ENCODE peak calls at places on chromosomes 12 and 14, in six cellular contexts. N is OCI-LY7, T is neural progenitor cell, M is fibroblast of lung, B is GM23338, E is keratinocyte. X is an unnamed sample. For H3K79me2 and H4K20me1, the result is how much of the 10 kb centered on the place peaks cover.

GRCh38 chr12:75981773-75982564 is 49.6 kb downstream of the PHLDA1 start:
- DNase-seq in B (no peak), T (no peak), E (no peak), N (no peak), M (no peak), X (peak)

GRCh38 chr14:75217508-75218206 is 41.2 kb upstream of the TMED10 start:
- DNase-seq in E (no peak), M (peak), B (no peak), N (no peak), T (no peak), X (peak)

GRCh38 chr12:108643941-108644742 is 10.4 kb upstream of the SELPLG start:
- DNase-seq in B (no peak), M (peak), N (no peak), E (no peak), T (no peak), X (peak)

GRCh38 chr12:55619352-55620138 is 17.1 kb upstream of the OR10P1 start:
- DNase-seq in N (peak), B (peak), M (peak), E (peak), T (peak), X (peak)

GRCh38 chr12:53413485-53414215 is 10.0 kb upstream of the AMHR2 start:
- DNase-seq in B (peak), M (no peak), N (no peak), E (no peak), T (peak), X (no peak)

GRCh38 chr12:78864483-78865296 is at the start of gene SYT1:
- DNase-seq in M (peak), B (peak), T (peak), E (peak), N (no peak), X (peak)

GRCh38 chr12:19434538-19434937 is 4.8 kb upstream of the AEBP2 start:
- DNase-seq in T (no peak), E (no peak), B (no peak), M (no peak), N (peak), X (no peak)

GRCh38 chr12:95214466-95214865 is 2.8 kb downstream of the FGD6 start:
- DNase-seq in E (no peak), B (no peak), N (no peak), M (no peak), T (no peak), X (no peak)

GRCh38 chr12:67811437-67812361 is 163.2 kb downstream of the DYRK2 start:
- DNase-seq in T (no peak), M (peak), N (no peak), B (no peak), E (peak), X (no peak)

GRCh38 chr12:32490801-32491200 is 91.4 kb downstream of the FGD4 start:
- DNase-seq in M (no peak), T (peak), N (no peak), E (no peak), B (no peak), X (no peak)

GRCh38 chr12:71476513-71476912 is 36.9 kb downstream of the LGR5 start:
- DNase-seq in B (no peak), T (no peak), M (peak), E (no peak), N (no peak), X (peak)

GRCh38 chr12:131121705-131122405 is 168.1 kb downstream of the ADGRD1 start:
- DNase-seq in E (no peak), B (no peak), T (no peak), M (no peak), N (no peak), X (peak)

GRCh38 chr12:7321624-7322023 is 17.8 kb downstream of the ACSM4 start:
- DNase-seq in M (no peak), B (no peak), E (no peak), T (no peak), N (no peak), X (no peak)

GRCh38 chr14:20679907-20680306 is 4.5 kb upstream of the RNASE4 start:
- DNase-seq in B (peak), E (peak), M (no peak), T (peak), N (no peak), X (no peak)

GRCh38 chr12:82461851-82462250 is 103.5 kb downstream of the METTL25 start:
- DNase-seq in M (no peak), E (peak), B (no peak), T (no peak), N (no peak), X (no peak)

GRCh38 chr12:23756416-23756815 is 193.1 kb downstream of the SOX5 start:
- DNase-seq in T (peak), M (no peak), N (no peak), E (no peak), B (peak), X (no peak)

GRCh38 chr12:108204117-108204516 is 75.0 kb downstream of the WSCD2 start:
- DNase-seq in N (no peak), M (no peak), B (no peak), T (no peak), E (no peak), X (no peak)

GRCh38 chr14:101110729-101111619 is 207.5 kb upstream of the RTL1 start:
- DNase-seq in B (no peak), T (no peak), E (no peak), M (no peak), N (no peak), X (no peak)

GRCh38 chr12:55933158-55933798 is 2.3 kb downstream of the DGKA start:
- DNase-seq in B (no peak), M (peak), N (no peak), E (peak), T (no peak), X (peak)

GRCh38 chr12:123026094-123026853 is 45.8 kb downstream of the ARL6IP4 start:
- DNase-seq in E (no peak), N (no peak), B (no peak), T (no peak), M (no peak), X (no peak)

GRCh38 chr12:20213851-20214250 is 154.5 kb upstream of the PDE3A start:
- DNase-seq in B (no peak), E (no peak), N (no peak), M (no peak), T (no peak), X (no peak)

GRCh38 chr14:68397827-68398226 is 395.0 kb downstream of the ZFP36L1 start:
- DNase-seq in N (no peak), B (no peak), T (no peak), E (no peak), M (peak), X (peak)

GRCh38 chr14:68399971-68400370 is 392.9 kb downstream of the ZFP36L1 start:
- DNase-seq in M (no peak), N (peak), E (no peak), T (no peak), B (no peak), X (no peak)

GRCh38 chr14:68395585-68395984 is 397.3 kb downstream of the ZFP36L1 start:
- DNase-seq in B (no peak), M (peak), N (no peak), E (no peak), T (no peak), X (peak)

GRCh38 chr14:68396411-68396930 is 396.4 kb downstream of the ZFP36L1 start:
- DNase-seq in E (no peak), M (peak), T (no peak), N (no peak), B (no peak), X (no peak)

DNA sequence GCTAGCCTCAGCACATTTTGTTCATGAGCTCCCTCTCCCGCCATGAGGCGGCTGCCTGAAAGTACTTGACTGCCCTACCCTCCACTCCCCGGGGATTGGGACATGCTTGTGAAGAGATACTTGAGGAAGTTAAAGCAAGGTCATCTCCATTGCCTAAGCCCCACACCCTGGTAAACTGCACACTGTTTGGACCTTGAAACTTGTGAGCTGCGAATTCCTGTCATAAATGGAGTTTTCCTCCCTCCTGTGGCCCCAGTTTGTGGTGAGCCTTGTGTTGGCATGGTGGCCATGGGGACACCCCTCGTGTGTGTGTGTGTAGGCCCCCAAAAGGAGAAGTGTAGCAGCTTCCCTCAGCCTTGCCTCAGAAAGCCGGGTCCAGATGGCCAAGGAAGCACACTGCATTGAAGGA is 395.5 kb downstream of the ZFP36L1 start:
- DNase-seq in E (no peak), N (no peak), T (no peak), B (no peak), M (no peak), X (no peak)
- H3K79me2 ChIP-seq in E (under half), N (under half), T (under half), B (under half), M (under half), X (under half)

GRCh38 chr12:115763376-115763775 is 514.1 kb downstream of the MED13L start:
- DNase-seq in T (no peak), E (no peak), M (no peak), B (no peak), N (no peak), X (no peak)
- H3K4me3 ChIP-seq in T (no peak), E (no peak), M (no peak), B (no peak), N (no peak), X (no peak)

GRCh38 chr14:96634481-96634880 is 132.3 kb downstream of the PAPOLA start:
- DNase-seq in E (no peak), M (no peak), T (no peak), B (no peak), N (no peak), X (no peak)
- H4K20me1 ChIP-seq in E (under half), M (under half), T (under half), B (under half), N (under half), X (under half)

GRCh38 chr12:112418248-112418595 is 525 bp upstream of the PTPN11 start:
- DNase-seq in T (no peak), M (no peak), N (peak), B (no peak), E (no peak), X (no peak)
- H3K79me2 ChIP-seq in T (half or more), M (under half), N (half or more), B (under half), E (under half), X (under half)

GRCh38 chr14:85619866-85620265 is 89.9 kb downstream of the FLRT2 start:
- DNase-seq in M (peak), T (no peak), B (no peak), N (no peak), E (no peak), X (peak)

GRCh38 chr14:85618978-85619377 is 89.0 kb downstream of the FLRT2 start:
- DNase-seq in B (no peak), E (no peak), N (no peak), T (no peak), M (no peak), X (no peak)

GRCh38 chr14:85622986-85623385 is 93.0 kb downstream of the FLRT2 start:
- DNase-seq in M (no peak), B (no peak), E (no peak), N (no peak), T (no peak), X (no peak)

GRCh38 chr14:85620937-85621336 is 91.0 kb downstream of the FLRT2 start:
- DNase-seq in T (no peak), M (no peak), N (no peak), B (no peak), E (no peak), X (no peak)

GRCh38 chr14:85622106-85622505 is 92.2 kb downstream of the FLRT2 start:
- DNase-seq in B (peak), M (no peak), N (no peak), E (no peak), T (no peak), X (no peak)
- H3K4me3 ChIP-seq in B (no peak), M (no peak), N (no peak), E (no peak), T (no peak), X (no peak)

GRCh38 chr14:93245764-93246420 is 38.8 kb downstream of the UBR7 start:
- DNase-seq in B (no peak), M (peak), E (no peak), T (no peak), N (no peak), X (no peak)
- H4K20me1 ChIP-seq in B (under half), M (under half), E (under half), T (under half), N (under half), X (under half)

GRCh38 chr14:103712633-103713247 is 2.5 kb downstream of the XRCC3 start:
- DNase-seq in M (no peak), B (no peak), E (no peak), T (no peak), N (no peak), X (no peak)

GRCh38 chr14:103711516-103712431 is 3.5 kb downstream of the XRCC3 start:
- DNase-seq in T (no peak), E (no peak), B (no peak), M (no peak), N (no peak), X (peak)

GRCh38 chr14:103709814-103710213 is 5.4 kb downstream of the XRCC3 start:
- DNase-seq in T (no peak), N (no peak), E (no peak), M (no peak), B (no peak), X (no peak)

GRCh38 chr14:103708750-103709187 is 6.5 kb downstream of the XRCC3 start:
- DNase-seq in E (no peak), B (no peak), T (no peak), N (no peak), M (no peak), X (no peak)

DNA sequence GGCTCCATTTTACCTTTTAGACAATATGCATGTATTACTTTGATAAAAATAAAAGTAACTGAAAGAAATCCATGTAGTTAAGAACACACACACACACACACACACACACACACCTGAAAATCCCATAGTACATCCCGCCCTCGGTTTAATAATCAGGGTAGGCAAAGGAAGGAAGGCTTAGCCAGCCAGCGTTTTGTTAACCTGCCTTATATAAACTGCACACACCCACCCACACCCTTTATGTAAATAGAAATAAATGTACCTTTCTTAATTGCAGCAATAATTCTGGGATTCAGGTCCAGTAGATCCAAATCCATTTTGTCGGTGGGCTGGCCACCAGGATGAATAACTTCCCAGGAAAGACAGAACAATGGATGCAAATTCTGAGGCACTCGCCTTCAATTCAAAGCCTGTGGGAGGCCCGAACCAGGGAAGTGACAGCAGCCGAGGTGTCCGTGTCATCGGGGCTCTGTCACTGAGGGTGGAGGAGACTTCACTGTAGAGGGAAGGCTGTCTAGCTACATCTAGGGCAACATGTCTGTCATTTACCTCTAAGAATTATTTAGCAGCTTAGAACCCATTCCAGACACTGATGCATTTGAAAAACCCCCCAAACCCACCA is 4.4 kb downstream of the XRCC3 start:
- DNase-seq in M (no peak), E (no peak), T (no peak), B (no peak), N (no peak), X (no peak)
- H3K79me2 ChIP-seq in M (under half), E (under half), T (under half), B (under half), N (under half), X (under half)

GRCh38 chr12:104955703-104956102 is 2.4 kb downstream of the SLC41A2 start:
- DNase-seq in E (no peak), B (no peak), N (no peak), M (no peak), T (no peak), X (no peak)

GRCh38 chr12:104958946-104959841 is 1.1 kb upstream of the SLC41A2 start:
- DNase-seq in M (peak), T (no peak), N (peak), B (peak), E (no peak), X (peak)

GRCh38 chr12:104958009-104958945 is at the start of gene SLC41A2:
- DNase-seq in E (peak), T (peak), B (peak), N (peak), M (peak), X (peak)

GRCh38 chr12:104957388-104958008 is 592 bp downstream of the SLC41A2 start:
- DNase-seq in T (no peak), M (no peak), N (no peak), B (peak), E (no peak), X (peak)

DNA sequence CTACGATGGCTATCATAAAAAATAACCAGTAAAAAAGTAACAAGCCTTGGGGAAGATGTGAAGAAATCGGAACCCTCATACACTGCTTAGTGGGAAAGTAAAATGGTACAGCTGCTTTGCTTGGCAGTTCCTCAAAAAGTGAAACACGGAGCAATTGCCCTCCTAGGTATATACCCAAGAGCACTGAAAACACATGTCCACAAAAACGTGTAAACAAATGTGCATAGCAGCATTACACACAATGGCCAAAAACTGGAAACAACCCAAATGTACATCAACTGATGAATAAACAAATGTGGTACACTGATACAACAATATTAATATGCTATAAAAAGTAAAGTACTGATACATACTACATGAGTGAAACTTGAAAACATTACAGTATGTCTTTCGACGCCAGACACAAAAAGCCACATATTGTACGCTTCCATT is 1.2 kb downstream of the SLC41A2 start:
- DNase-seq in E (no peak), B (no peak), N (no peak), T (no peak), M (no peak), X (no peak)
- H3K4me3 ChIP-seq in E (no peak), B (peak), N (peak), T (no peak), M (peak), X (peak)

GRCh38 chr14:77738559-77739250 is 22.3 kb downstream of the SNW1 start:
- DNase-seq in N (no peak), B (no peak), E (no peak), T (no peak), M (peak), X (peak)

GRCh38 chr14:77746064-77746463 is 14.9 kb downstream of the SNW1 start:
- DNase-seq in N (no peak), T (no peak), B (no peak), M (no peak), E (no peak), X (peak)

DNA sequence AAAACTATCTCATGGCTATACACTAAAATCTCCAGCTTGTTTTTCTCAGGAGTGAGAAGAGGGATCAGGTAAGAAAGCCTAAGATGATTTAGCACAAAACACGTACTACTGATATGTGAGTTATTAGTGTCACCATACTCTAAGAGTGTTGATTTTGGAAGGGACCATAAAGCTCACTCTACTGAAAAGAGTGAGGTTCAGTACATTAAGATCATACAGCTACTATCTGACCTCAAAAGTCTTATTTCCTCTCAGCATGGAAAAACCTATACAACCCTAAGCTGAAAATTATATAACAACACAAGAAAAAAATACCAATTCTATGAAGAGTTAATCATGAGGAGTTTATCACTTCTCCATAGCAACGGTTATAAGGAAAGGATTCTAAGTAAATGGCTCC is 19.5 kb downstream of the SNW1 start:
- DNase-seq in M (no peak), N (no peak), T (no peak), B (no peak), E (no peak), X (no peak)
- H4K20me1 ChIP-seq in M (under half), N (under half), T (under half), B (under half), E (under half), X (under half)

X was measured in osteoblast.